ENCODE peak calls at places on chromosomes 7 and 10, in seven cellular contexts. H, W, U, E, C, I and Y are unnamed samples.

GRCh38 chr7:10889266-10889898 is 84.3 kb upstream of the PHF14 start:
- DNase-seq in E (peak; percentile 0), I (peak; percentile 91), W (peak; percentile 62), H (peak; percentile 38), C (peak; percentile 44), U (peak; percentile 53), Y (peak; percentile 46)

GRCh38 chr7:518630-519428 is 817 bp downstream of the PDGFA start:
- DNase-seq in H (peak; percentile 60), U (peak; percentile 84), I (peak; percentile 83), E (peak; percentile 85), C (peak; percentile 82), W (peak; percentile 55), Y (peak; percentile 83)

GRCh38 chr7:155283565-155284194 is 14.0 kb upstream of the INSIG1 start:
- DNase-seq in E (no peak), U (no peak), H (no peak), I (no peak), C (no peak), W (no peak), Y (no peak)

GRCh38 chr7:131633342-131633843 is 77.0 kb upstream of the PODXL start:
- DNase-seq in U (peak; percentile 77), W (peak; percentile 67), H (peak; percentile 51), I (peak; percentile 11), C (no peak), E (no peak), Y (peak; percentile 78)

GRCh38 chr7:437293-438280 is 82.1 kb downstream of the PDGFA start:
- DNase-seq in W (no peak), H (no peak), U (no peak), C (no peak), I (no peak), E (peak; percentile 23), Y (no peak)

GRCh38 chr7:30135551-30136271 is 925 bp downstream of the MTURN start:
- DNase-seq in H (peak; percentile 65), E (peak; percentile 52), U (peak; percentile 44), W (peak; percentile 66), I (peak; percentile 85), C (peak; percentile 86), Y (peak; percentile 52)

GRCh38 chr10:72176701-72177100 is 39.1 kb upstream of the ANAPC16 start:
- DNase-seq in W (no peak), I (no peak), E (no peak), U (no peak), H (no peak), C (no peak), Y (no peak)

GRCh38 chr7:40551685-40552576 is 417.1 kb downstream of the SUGCT start:
- DNase-seq in E (no peak), H (no peak), W (peak; percentile 77), C (peak; percentile 16), I (no peak), U (peak; percentile 84), Y (peak; percentile 96)

GRCh38 chr10:4162571-4163286 is 377.7 kb upstream of the KLF6 start:
- DNase-seq in E (no peak), H (no peak), I (no peak), C (no peak), W (no peak), U (no peak), Y (peak; percentile 20)

GRCh38 chr7:70215491-70215890 is 617.2 kb downstream of the AUTS2 start:
- DNase-seq in C (peak; percentile 8), H (no peak), E (no peak), W (peak; percentile 91), U (peak; percentile 12), I (no peak), Y (peak; percentile 2)

GRCh38 chr7:45915606-45916005 is 5.5 kb downstream of the IGFBP3 start:
- DNase-seq in C (no peak), H (no peak), U (no peak), W (peak; percentile 40), E (no peak), I (no peak), Y (no peak)

GRCh38 chr10:85795460-85795859 is 571.1 kb downstream of the GRID1 start:
- DNase-seq in W (no peak), C (no peak), E (no peak), U (no peak), I (no peak), H (no peak), Y (no peak)

GRCh38 chr10:391304-391703 is 256.0 kb downstream of the ZMYND11 start:
- DNase-seq in W (no peak), U (no peak), I (peak; percentile 91), H (no peak), C (no peak), E (no peak), Y (no peak)

GRCh38 chr7:80772347-80773101 is 134.1 kb downstream of the CD36 start:
- DNase-seq in C (no peak), E (no peak), U (no peak), I (peak; percentile 95), W (no peak), H (no peak), Y (no peak)